ENCODE peak calls at places on chromosomes 6 and 20, in eight cellular contexts. Y is adrenal gland; B is AG04449; F is body of pancreas; K is CD4-positive, alpha-beta T cell; I is mesothelial cell of epicardium; R is AG10803; V is lower leg skin. H is an unnamed sample.

GRCh38 chr6:46704562-46704961 is 16.9 kb downstream of the TDRD6 start:
- DNase-seq in F (peak; percentile 10), I (no peak), V (no peak), B (no peak), Y (no peak), R (peak; percentile 5), K (no peak), H (no peak)

GRCh38 chr6:9025223-9025622 is 589.9 kb upstream of the SLC35B3 start:
- DNase-seq in Y (no peak), I (no peak), K (no peak), B (no peak), V (no peak), R (no peak), F (no peak), H (no peak)

GRCh38 chr6:40341726-40342125 is 245.4 kb downstream of the LRFN2 start:
- DNase-seq in F (no peak), Y (no peak), R (no peak), V (no peak), I (no peak), K (no peak), B (no peak), H (no peak)

GRCh38 chr6:4637691-4638433 is 138.3 kb upstream of the CDYL start:
- DNase-seq in K (no peak), I (no peak), F (no peak), Y (peak; percentile 73), R (peak; percentile 55), B (peak; percentile 63), V (no peak), H (no peak)

GRCh38 chr6:156791261-156791850 is 14.2 kb downstream of the ARID1B start:
- DNase-seq in F (peak; percentile 66), V (no peak), I (no peak), B (no peak), Y (peak; percentile 46), R (peak; percentile 44), K (no peak), H (no peak)

GRCh38 chr20:11271319-11271718 is 597.5 kb upstream of the JAG1 start:
- DNase-seq in B (no peak), V (no peak), I (no peak), R (no peak), K (no peak), Y (no peak), F (no peak), H (no peak)

GRCh38 chr6:111522393-111523020 is 39.5 kb upstream of the REV3L start:
- DNase-seq in B (no peak), I (no peak), K (no peak), F (no peak), Y (no peak), R (no peak), V (no peak), H (no peak)

GRCh38 chr6:136225496-136225895 is 24.6 kb downstream of the MTFR2 start:
- DNase-seq in V (no peak), I (no peak), K (no peak), F (no peak), B (no peak), R (no peak), Y (no peak), H (no peak)

GRCh38 chr6:16314311-16314710 is 75.9 kb downstream of the GMPR start:
- DNase-seq in Y (no peak), B (no peak), F (no peak), V (no peak), R (no peak), K (no peak), I (no peak), H (no peak)

GRCh38 chr20:24388828-24389325 is 80.6 kb upstream of the SYNDIG1 start:
- DNase-seq in F (no peak), V (no peak), I (no peak), Y (no peak), R (no peak), K (no peak), B (no peak), H (no peak)

GRCh38 chr20:18692453-18692852 is 104.6 kb downstream of the DTD1 start:
- DNase-seq in Y (no peak), F (no peak), R (peak; percentile 7), B (no peak), I (no peak), K (no peak), V (no peak), H (no peak)

GRCh38 chr20:48794360-48794759 is 33.4 kb downstream of the PREX1 start:
- DNase-seq in R (no peak), K (no peak), V (no peak), B (no peak), I (no peak), F (no peak), Y (no peak), H (no peak)

GRCh38 chr20:48772183-48772976 is 55.4 kb downstream of the PREX1 start:
- DNase-seq in I (no peak), B (no peak), Y (peak; percentile 60), V (peak; percentile 51), K (no peak), R (no peak), F (peak; percentile 73), H (no peak)

GRCh38 chr20:18738888-18739287 is 74.7 kb upstream of the SCP2D1 start:
- DNase-seq in Y (no peak), V (no peak), F (no peak), I (no peak), B (no peak), R (no peak), K (no peak), H (no peak)

GRCh38 chr6:46521464-46521971 is 30.3 kb upstream of the RCAN2 start:
- DNase-seq in R (no peak), I (no peak), K (no peak), Y (no peak), B (no peak), V (no peak), F (no peak), H (no peak)

GRCh38 chr6:14121936-14122344 is 4.4 kb downstream of the CD83 start:
- DNase-seq in R (no peak), V (peak; percentile 45), I (no peak), B (no peak), Y (peak; percentile 25), F (peak; percentile 63), K (no peak), H (no peak)

GRCh38 chr6:111087871-111088667 is 766 bp downstream of the SLC16A10 start:
- DNase-seq in I (no peak), B (no peak), V (no peak), K (peak; percentile 62), Y (peak; percentile 66), F (peak; percentile 70), R (no peak), H (peak; percentile 23)

GRCh38 chr20:63775096-63775978 is 35.8 kb downstream of the SLC2A4RG start:
- DNase-seq in R (peak; percentile 10), I (peak; percentile 86), Y (no peak), V (no peak), K (no peak), F (no peak), B (no peak), H (no peak)
- TF ChIP-seq CTCF in R (peak; percentile 57), I (peak; percentile 86), Y (peak; percentile 31), V (no peak), K (peak; percentile 63), F (peak; percentile 45), B (peak; percentile 91), H (no peak)

DNA sequence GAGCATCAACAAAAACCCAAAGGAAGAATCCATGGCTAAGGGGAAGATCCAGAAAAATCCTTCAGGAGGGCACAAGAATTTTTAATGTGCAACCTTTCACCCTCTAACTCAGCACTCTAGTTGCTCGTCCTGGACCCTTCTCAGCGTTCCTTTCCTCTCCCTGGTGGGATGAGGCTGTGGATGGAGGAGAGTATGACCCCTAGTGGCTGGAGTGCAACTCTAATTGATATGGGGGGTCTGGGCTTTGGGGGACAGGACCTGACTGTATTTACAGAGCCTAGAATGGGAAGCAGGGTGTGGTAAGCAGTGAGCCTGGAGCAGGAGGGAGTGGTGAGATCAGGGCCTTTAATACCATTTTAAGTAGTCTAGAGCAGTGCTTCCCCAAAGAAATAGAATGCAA is 83.9 kb upstream of the CEP85L start:
- DNase-seq in F (no peak), Y (no peak), V (no peak), R (no peak), K (no peak), I (no peak), B (no peak), H (no peak)
- TF ChIP-seq CTCF in F (peak; percentile 12), Y (no peak), V (no peak), R (peak; percentile 44), K (peak; percentile 48), I (no peak), B (peak; percentile 43), H (no peak)

DNA sequence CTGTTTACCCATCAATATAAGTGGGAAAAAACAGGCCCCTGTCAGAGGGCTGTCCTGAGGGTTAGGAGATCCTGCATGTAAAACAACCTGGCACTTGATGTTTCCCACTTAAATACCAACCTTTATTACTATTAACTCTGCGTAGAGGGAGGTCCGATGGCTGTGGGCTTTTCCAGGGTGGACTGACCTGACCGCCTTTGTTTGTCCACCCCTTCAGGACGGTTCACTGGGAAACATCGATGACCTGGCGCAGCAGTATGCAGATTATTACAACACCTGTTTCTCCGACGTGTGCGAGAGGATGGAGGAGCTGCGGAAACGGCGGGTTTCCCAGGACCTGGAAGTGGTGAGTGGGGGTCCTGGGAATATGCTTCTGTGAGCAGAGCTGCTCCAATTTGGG is 47.3 kb downstream of the SASH1 start:
- DNase-seq in V (no peak), R (no peak), B (no peak), K (no peak), F (no peak), Y (no peak), I (no peak), H (no peak)
- TF ChIP-seq CTCF in V (no peak), R (no peak), B (no peak), K (no peak), F (no peak), Y (no peak), I (no peak), H (no peak)

GRCh38 chr20:51450984-51451383 is 91.5 kb downstream of the NFATC2 start:
- DNase-seq in B (no peak), Y (no peak), K (no peak), R (no peak), I (no peak), F (no peak), V (no peak), H (no peak)

GRCh38 chr20:51452091-51452613 is 90.4 kb downstream of the NFATC2 start:
- DNase-seq in B (no peak), V (no peak), Y (no peak), I (no peak), F (no peak), R (no peak), K (no peak), H (no peak)

GRCh38 chr20:51450221-51450712 is 92.3 kb downstream of the NFATC2 start:
- DNase-seq in F (no peak), Y (no peak), I (no peak), R (no peak), B (no peak), K (no peak), V (no peak), H (no peak)

GRCh38 chr20:51452734-51453133 is 89.8 kb downstream of the NFATC2 start:
- DNase-seq in B (no peak), K (no peak), I (no peak), V (no peak), Y (no peak), F (no peak), R (no peak), H (no peak)

DNA sequence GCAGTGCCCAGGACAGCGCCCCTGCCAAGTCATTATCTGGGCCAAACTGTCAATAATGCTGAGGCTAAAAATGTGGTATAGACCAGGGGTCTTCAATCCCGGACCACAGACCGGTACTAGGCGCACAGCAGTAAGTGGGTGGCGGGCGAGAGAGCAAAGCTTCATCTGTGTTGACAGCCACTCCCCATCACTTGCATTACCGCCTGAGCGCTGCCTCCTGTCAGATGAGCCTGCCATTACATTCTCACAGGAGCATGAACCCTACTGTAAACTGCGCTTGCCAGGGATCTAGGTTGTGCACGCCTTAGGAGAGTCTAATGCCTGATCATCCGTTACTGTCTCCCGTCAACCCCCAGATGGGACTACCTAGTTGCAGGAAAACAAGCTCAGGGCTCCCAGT is 91.0 kb downstream of the NFATC2 start:
- DNase-seq in F (no peak), R (no peak), I (no peak), B (no peak), V (no peak), Y (no peak), K (no peak), H (no peak)
- TF ChIP-seq CTCF in F (no peak), R (no peak), I (no peak), B (no peak), V (no peak), Y (no peak), K (no peak), H (no peak)